ENCODE peak calls at places on chromosomes 16 and 17, in five cellular contexts. One of them, this sample, is unnamed.

GRCh38 chr16:20873331-20873730 is 26.8 kb downstream of the DCUN1D3 start:
- DNase-seq in stomach: no peak
- DNase-seq in MM.1S: no peak
- DNase-seq in IMR-90: no peak
- DNase-seq in PC-9: no peak
- DNase-seq in this sample: no peak

GRCh38 chr17:80591788-80592187 is 47.1 kb downstream of the RPTOR start:
- DNase-seq in stomach: no peak
- DNase-seq in MM.1S: no peak
- DNase-seq in IMR-90: no peak
- DNase-seq in PC-9: no peak
- DNase-seq in this sample: no peak

GRCh38 chr17:8893621-8894020 is 26.1 kb upstream of the PIK3R6 start:
- DNase-seq in stomach: no peak
- DNase-seq in MM.1S: no peak
- DNase-seq in IMR-90: no peak
- DNase-seq in PC-9: no peak
- DNase-seq in this sample: no peak

GRCh38 chr17:43881758-43882505 is 25.4 kb downstream of the MPP2 start:
- DNase-seq in stomach: no peak
- DNase-seq in MM.1S: no peak
- DNase-seq in IMR-90: no peak
- DNase-seq in PC-9: no peak
- DNase-seq in this sample: peak; percentile 62

GRCh38 chr17:4375039-4375748 is 8.7 kb upstream of the UBE2G1 start:
- DNase-seq in stomach: no peak
- DNase-seq in MM.1S: peak; percentile 97
- DNase-seq in IMR-90: no peak
- DNase-seq in PC-9: no peak
- DNase-seq in this sample: no peak

GRCh38 chr17:11404431-11404830 is 163.4 kb downstream of the SHISA6 start:
- DNase-seq in stomach: no peak
- DNase-seq in MM.1S: no peak
- DNase-seq in IMR-90: no peak
- DNase-seq in PC-9: no peak
- DNase-seq in this sample: no peak

GRCh38 chr17:58304735-58305486 is 23.7 kb downstream of the TSPOAP1 start:
- DNase-seq in stomach: peak; percentile 18
- DNase-seq in MM.1S: no peak
- DNase-seq in IMR-90: no peak
- DNase-seq in PC-9: no peak
- DNase-seq in this sample: peak; percentile 63

GRCh38 chr17:78611636-78612035 is 34.4 kb upstream of the DNAH17 start:
- DNase-seq in stomach: no peak
- DNase-seq in MM.1S: no peak
- DNase-seq in IMR-90: peak; percentile 59
- DNase-seq in PC-9: no peak
- DNase-seq in this sample: no peak

GRCh38 chr17:80468222-80468621 is 8.2 kb downstream of the NPTX1 start:
- DNase-seq in stomach: no peak
- DNase-seq in MM.1S: no peak
- DNase-seq in IMR-90: no peak
- DNase-seq in PC-9: no peak
- DNase-seq in this sample: no peak

GRCh38 chr17:65942592-65942991 is 249.3 kb downstream of the CEP112 start:
- DNase-seq in stomach: no peak
- DNase-seq in MM.1S: no peak
- DNase-seq in IMR-90: no peak
- DNase-seq in PC-9: no peak
- DNase-seq in this sample: no peak

GRCh38 chr17:60743282-60743681 is 65.6 kb downstream of the BCAS3 start:
- DNase-seq in stomach: no peak
- DNase-seq in MM.1S: no peak
- DNase-seq in IMR-90: no peak
- DNase-seq in PC-9: no peak
- DNase-seq in this sample: no peak

GRCh38 chr17:40448213-40448638 is 5.0 kb downstream of the IGFBP4 start:
- DNase-seq in stomach: no peak
- DNase-seq in MM.1S: no peak
- DNase-seq in IMR-90: peak; percentile 23
- DNase-seq in PC-9: no peak
- DNase-seq in this sample: no peak

GRCh38 chr17:35812456-35812855 is 3.2 kb downstream of the TAF15 start:
- DNase-seq in stomach: no peak
- DNase-seq in MM.1S: no peak
- DNase-seq in IMR-90: no peak
- DNase-seq in PC-9: no peak
- DNase-seq in this sample: no peak

GRCh38 chr16:31402687-31403086 is 9.6 kb downstream of the ITGAD start:
- DNase-seq in stomach: no peak
- DNase-seq in MM.1S: no peak
- DNase-seq in IMR-90: no peak
- DNase-seq in PC-9: peak; percentile 35
- DNase-seq in this sample: no peak

GRCh38 chr17:57391076-57391825 is 134.9 kb downstream of the MSI2 start:
- DNase-seq in stomach: no peak
- DNase-seq in MM.1S: no peak
- DNase-seq in IMR-90: no peak
- DNase-seq in PC-9: no peak
- DNase-seq in this sample: no peak

GRCh38 chr17:56994009-56994792 is 16.3 kb downstream of the SCPEP1 start:
- DNase-seq in stomach: no peak
- DNase-seq in MM.1S: no peak
- DNase-seq in IMR-90: peak; percentile 26
- DNase-seq in PC-9: no peak
- DNase-seq in this sample: no peak

GRCh38 chr16:30526137-30526822 is at the start of gene ZNF768:
- DNase-seq in stomach: no peak
- DNase-seq in MM.1S: no peak
- DNase-seq in IMR-90: no peak
- DNase-seq in PC-9: peak; percentile 73
- DNase-seq in this sample: no peak

GRCh38 chr16:89398924-89399323 is 91.4 kb downstream of the ANKRD11 start:
- DNase-seq in stomach: no peak
- DNase-seq in MM.1S: no peak
- DNase-seq in IMR-90: no peak
- DNase-seq in PC-9: no peak
- DNase-seq in this sample: no peak
- H3K4me3 ChIP-seq in stomach: no peak overlapping the region
- H3K4me3 ChIP-seq in MM.1S: no peak overlapping the region
- H3K4me3 ChIP-seq in IMR-90: no peak overlapping the region
- H3K4me3 ChIP-seq in PC-9: no peak overlapping the region
- H3K4me3 ChIP-seq in this sample: no peak overlapping the region

DNA sequence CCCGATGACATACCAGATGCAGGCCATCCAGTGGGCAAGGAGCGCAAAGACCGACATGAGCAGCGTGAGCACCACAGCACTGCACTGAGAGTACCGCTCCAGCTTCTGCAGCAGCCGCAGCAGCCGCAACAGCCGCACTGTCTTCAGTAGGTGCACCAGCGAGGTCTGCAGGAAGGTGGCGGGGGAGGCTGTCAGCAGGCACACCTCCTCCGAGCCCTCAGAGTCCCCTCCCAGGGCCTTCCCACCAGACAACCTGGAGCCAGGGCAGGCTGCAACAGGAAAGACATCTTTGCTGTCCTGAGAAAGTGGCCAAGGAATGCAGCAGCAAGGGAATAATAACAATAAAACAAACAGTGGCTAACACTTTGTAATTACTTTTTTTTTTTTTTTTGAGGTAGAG is 9.1 kb downstream of the KCNH4 start:
- DNase-seq in stomach: no peak
- DNase-seq in MM.1S: no peak
- DNase-seq in IMR-90: no peak
- DNase-seq in PC-9: no peak
- DNase-seq in this sample: no peak
- H3K27ac ChIP-seq in stomach: no peak overlapping the region
- H3K27ac ChIP-seq in MM.1S: no peak overlapping the region
- H3K27ac ChIP-seq in IMR-90: no peak overlapping the region
- H3K27ac ChIP-seq in PC-9: no peak overlapping the region
- H3K27ac ChIP-seq in this sample: no peak overlapping the region

DNA sequence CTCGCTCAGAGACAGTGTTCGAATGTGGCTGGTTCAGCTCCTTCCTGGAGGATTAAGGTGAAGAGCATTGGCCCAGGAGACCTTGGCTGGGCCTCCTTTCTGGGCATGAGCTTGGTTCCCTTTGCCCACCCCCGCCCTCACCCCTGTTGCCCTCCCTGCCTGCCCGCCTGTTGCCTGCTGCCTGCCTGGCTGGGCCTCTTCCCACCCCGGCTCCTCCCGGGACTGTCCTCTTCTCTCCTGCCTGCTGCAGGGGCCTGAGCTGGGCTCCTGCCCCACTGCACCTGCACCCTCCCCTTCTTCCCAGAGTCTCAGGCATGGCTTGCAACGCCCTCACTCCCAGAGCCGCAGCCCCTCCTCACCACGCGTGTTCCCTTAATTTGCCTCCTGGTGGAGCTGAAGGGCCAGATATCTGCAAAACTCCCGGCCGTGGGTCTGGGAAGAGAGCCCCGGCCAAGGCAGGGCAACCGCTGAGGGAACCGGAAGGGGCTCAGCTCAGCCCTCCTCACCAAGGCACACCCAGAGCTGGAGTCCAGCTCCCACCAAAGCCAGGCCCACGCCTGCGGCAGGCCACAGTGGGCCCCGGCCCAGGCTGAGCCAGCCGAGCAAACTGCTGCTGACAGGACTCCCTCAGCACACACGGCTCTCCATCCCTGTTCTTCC is 31.2 kb downstream of the MNT start:
- DNase-seq in stomach: no peak
- DNase-seq in MM.1S: no peak
- DNase-seq in IMR-90: no peak
- DNase-seq in PC-9: no peak
- DNase-seq in this sample: no peak
- TF ChIP-seq CTCF in stomach: no peak
- TF ChIP-seq CTCF in MM.1S: no peak
- TF ChIP-seq CTCF in IMR-90: no peak
- TF ChIP-seq CTCF in PC-9: no peak
- TF ChIP-seq CTCF in this sample: no peak

DNA sequence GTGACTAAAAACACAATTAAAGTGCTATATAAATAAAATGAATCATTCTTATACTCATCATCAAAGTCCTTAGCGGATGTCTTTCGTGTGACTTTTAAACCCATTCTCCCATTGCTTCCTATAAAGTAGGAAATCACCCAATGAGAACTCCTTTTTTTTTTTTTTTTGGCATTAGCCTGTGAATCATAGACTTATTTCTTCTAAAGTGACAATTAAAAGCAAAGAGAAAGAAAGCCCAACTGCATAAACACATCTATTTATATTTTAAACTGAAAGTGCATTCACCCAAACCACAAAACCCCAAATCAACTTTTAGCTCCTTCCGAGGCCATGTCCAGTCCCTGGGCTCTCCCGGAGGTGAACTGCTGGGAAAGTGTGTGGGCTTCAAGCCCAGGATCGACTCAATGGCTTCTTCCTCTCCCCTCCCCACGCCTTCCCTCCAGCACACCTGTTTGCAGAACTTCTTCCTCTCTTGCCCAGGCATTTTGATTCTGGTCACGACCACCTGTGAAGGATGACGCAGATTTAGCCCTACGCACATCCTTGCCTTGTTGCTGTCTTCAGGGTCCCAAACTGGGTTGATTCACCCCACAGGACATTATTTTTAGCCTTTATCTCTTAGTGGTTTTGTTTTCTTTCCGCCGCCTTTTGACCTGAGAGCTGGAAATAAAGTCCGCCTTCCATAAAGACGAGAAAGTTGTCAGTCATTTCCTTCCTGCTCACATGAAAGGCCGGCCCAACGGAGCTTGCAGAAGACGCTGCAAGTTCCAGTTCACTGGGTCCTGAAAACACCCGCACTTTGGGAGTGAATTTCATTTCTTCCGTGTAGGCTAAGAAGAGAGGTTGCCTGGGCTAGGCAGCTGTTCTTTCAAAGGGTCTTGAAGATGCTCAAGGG is 166.8 kb downstream of the MAP2K6 start:
- DNase-seq in stomach: no peak
- DNase-seq in MM.1S: peak; percentile 83
- DNase-seq in IMR-90: peak; percentile 47
- DNase-seq in PC-9: no peak
- DNase-seq in this sample: no peak
- H3K4me3 ChIP-seq in stomach: no peak overlapping the region
- H3K4me3 ChIP-seq in MM.1S: peak overlapping the region; percentile 48
- H3K4me3 ChIP-seq in IMR-90: no peak overlapping the region
- H3K4me3 ChIP-seq in PC-9: no peak overlapping the region
- H3K4me3 ChIP-seq in this sample: peak overlapping the region; percentile 47

GRCh38 chr17:20960871-20961270 is 81.9 kb downstream of the USP22 start:
- DNase-seq in stomach: no peak
- DNase-seq in MM.1S: no peak
- DNase-seq in IMR-90: no peak
- DNase-seq in PC-9: no peak
- DNase-seq in this sample: no peak
- H3K27ac ChIP-seq in stomach: no peak overlapping the region
- H3K27ac ChIP-seq in MM.1S: no peak overlapping the region
- H3K27ac ChIP-seq in IMR-90: no peak overlapping the region
- H3K27ac ChIP-seq in PC-9: no peak overlapping the region
- H3K27ac ChIP-seq in this sample: no peak overlapping the region

DNA sequence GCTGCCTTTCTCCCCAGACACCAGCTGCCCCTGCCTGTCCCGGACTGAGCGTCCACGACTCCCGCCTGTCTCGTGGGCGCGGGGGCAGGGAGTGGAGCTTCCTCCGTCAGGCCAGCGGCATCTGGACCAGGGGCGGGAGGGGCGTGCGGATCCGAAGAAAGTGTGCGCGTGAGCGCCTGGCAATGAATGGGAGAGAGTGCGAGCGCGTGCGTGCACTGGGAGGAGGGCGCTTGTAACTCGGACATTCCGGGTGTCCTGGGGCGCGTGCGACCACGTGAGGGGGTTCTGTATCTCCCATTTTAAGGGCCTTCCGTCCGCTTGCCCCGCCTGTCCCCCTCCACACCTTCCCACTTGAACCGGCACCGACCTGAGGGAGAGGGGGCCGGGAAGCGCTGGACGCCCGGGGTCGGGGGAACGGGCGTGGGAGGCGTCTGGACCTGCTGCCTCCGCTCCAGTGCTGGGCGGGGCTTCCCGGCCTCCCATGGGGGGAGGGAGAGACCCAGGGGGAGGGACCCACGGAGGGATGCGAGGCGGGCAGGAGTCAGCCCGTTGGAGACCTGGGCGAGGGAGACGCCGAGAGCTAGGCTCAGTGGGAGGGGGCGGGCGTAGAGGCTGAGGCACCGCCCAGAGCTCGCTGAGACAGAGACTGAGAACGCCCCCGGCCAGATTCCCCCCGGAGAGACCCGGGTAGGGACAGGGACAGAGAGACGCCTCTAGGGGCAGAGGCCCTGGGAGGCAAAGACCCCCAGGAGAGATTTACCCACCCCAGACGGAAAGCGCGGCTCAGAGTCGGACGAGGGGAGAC is at the start of gene KREMEN2:
- DNase-seq in stomach: no peak
- DNase-seq in MM.1S: no peak
- DNase-seq in IMR-90: no peak
- DNase-seq in PC-9: peak; percentile 91
- DNase-seq in this sample: no peak
- TF ChIP-seq CTCF in stomach: no peak
- TF ChIP-seq CTCF in MM.1S: no peak
- TF ChIP-seq CTCF in IMR-90: no peak
- TF ChIP-seq CTCF in PC-9: no peak
- TF ChIP-seq CTCF in this sample: no peak